ENCODE peak calls at places on chromosomes 13 and 19, in six cellular contexts. One of them, this sample, is unnamed.

GRCh38 chr13:49615844-49616687 is 12.2 kb upstream of the ARL11 start:
- DNase-seq in PC-9: no peak
- DNase-seq in CD8-positive, alpha-beta memory T cell: no peak
- DNase-seq in cardiac muscle cell: no peak
- DNase-seq in neural progenitor cell: no peak
- DNase-seq in A549: no peak
- DNase-seq in this sample: no peak

GRCh38 chr19:51783373-51783772 is 11.6 kb upstream of the FPR3 start:
- DNase-seq in A549: no peak
- DNase-seq in PC-9: no peak
- DNase-seq in CD8-positive, alpha-beta memory T cell: no peak
- DNase-seq in neural progenitor cell: no peak
- DNase-seq in cardiac muscle cell: no peak
- DNase-seq in this sample: no peak

GRCh38 chr13:106343831-106344230 is 191.6 kb downstream of the EFNB2 start:
- DNase-seq in PC-9: no peak
- DNase-seq in A549: no peak
- DNase-seq in CD8-positive, alpha-beta memory T cell: no peak
- DNase-seq in cardiac muscle cell: no peak
- DNase-seq in neural progenitor cell: no peak
- DNase-seq in this sample: no peak

GRCh38 chr19:51712461-51713081 is 11.2 kb downstream of the HAS1 start:
- DNase-seq in PC-9: peak; percentile 38
- DNase-seq in cardiac muscle cell: no peak
- DNase-seq in neural progenitor cell: peak; percentile 73
- DNase-seq in CD8-positive, alpha-beta memory T cell: no peak
- DNase-seq in A549: peak; percentile 59
- DNase-seq in this sample: peak; percentile 57

GRCh38 chr19:51341066-51341465 is 873 bp downstream of the VSIG10L start:
- DNase-seq in PC-9: no peak
- DNase-seq in CD8-positive, alpha-beta memory T cell: no peak
- DNase-seq in A549: no peak
- DNase-seq in cardiac muscle cell: no peak
- DNase-seq in neural progenitor cell: no peak
- DNase-seq in this sample: no peak

GRCh38 chr19:51076602-51077213 is 6.0 kb downstream of the KLK14 start:
- DNase-seq in A549: no peak
- DNase-seq in PC-9: no peak
- DNase-seq in cardiac muscle cell: no peak
- DNase-seq in CD8-positive, alpha-beta memory T cell: no peak
- DNase-seq in neural progenitor cell: no peak
- DNase-seq in this sample: no peak

GRCh38 chr13:75666646-75667351 is 30.7 kb downstream of the LMO7 start:
- DNase-seq in A549: no peak
- DNase-seq in neural progenitor cell: no peak
- DNase-seq in PC-9: no peak
- DNase-seq in cardiac muscle cell: no peak
- DNase-seq in CD8-positive, alpha-beta memory T cell: no peak
- DNase-seq in this sample: no peak

GRCh38 chr13:26051231-26052135 is at the start of gene SHISA2:
- DNase-seq in PC-9: no peak
- DNase-seq in neural progenitor cell: peak; percentile 93
- DNase-seq in A549: no peak
- DNase-seq in CD8-positive, alpha-beta memory T cell: no peak
- DNase-seq in cardiac muscle cell: peak; percentile 83
- DNase-seq in this sample: peak; percentile 43

GRCh38 chr19:53812335-53812734 is 11.8 kb downstream of the NLRP12 start:
- DNase-seq in A549: no peak
- DNase-seq in neural progenitor cell: peak; percentile 41
- DNase-seq in cardiac muscle cell: peak; percentile 19
- DNase-seq in PC-9: no peak
- DNase-seq in CD8-positive, alpha-beta memory T cell: no peak
- DNase-seq in this sample: peak; percentile 54

GRCh38 chr13:49443327-49443688 is 556 bp downstream of the CAB39L start:
- DNase-seq in neural progenitor cell: peak; percentile 48
- DNase-seq in cardiac muscle cell: peak; percentile 28
- DNase-seq in A549: no peak
- DNase-seq in CD8-positive, alpha-beta memory T cell: no peak
- DNase-seq in PC-9: no peak
- DNase-seq in this sample: no peak

GRCh38 chr13:40565282-40566148 is 100.9 kb downstream of the FOXO1 start:
- DNase-seq in cardiac muscle cell: no peak
- DNase-seq in A549: no peak
- DNase-seq in PC-9: no peak
- DNase-seq in CD8-positive, alpha-beta memory T cell: no peak
- DNase-seq in neural progenitor cell: no peak
- DNase-seq in this sample: no peak
- H3K4me1 ChIP-seq in cardiac muscle cell: peaks cover 18% of the 10 kb centered on the region
- H3K4me1 ChIP-seq in A549: no peaks in the 10 kb centered on the region
- H3K4me1 ChIP-seq in PC-9: no peaks in the 10 kb centered on the region
- H3K4me1 ChIP-seq in CD8-positive, alpha-beta memory T cell: peaks cover 68% of the 10 kb centered on the region
- H3K4me1 ChIP-seq in neural progenitor cell: peaks cover 3% of the 10 kb centered on the region
- H3K4me1 ChIP-seq in this sample: peaks cover 19% of the 10 kb centered on the region

GRCh38 chr19:18674616-18675015 is 8.9 kb upstream of the CRTC1 start:
- DNase-seq in PC-9: no peak
- DNase-seq in A549: no peak
- DNase-seq in cardiac muscle cell: no peak
- DNase-seq in CD8-positive, alpha-beta memory T cell: no peak
- DNase-seq in neural progenitor cell: no peak
- DNase-seq in this sample: no peak
- H3K4me1 ChIP-seq in PC-9: peaks cover 24% of the 10 kb centered on the region
- H3K4me1 ChIP-seq in A549: peaks cover 20% of the 10 kb centered on the region
- H3K4me1 ChIP-seq in cardiac muscle cell: no peaks in the 10 kb centered on the region
- H3K4me1 ChIP-seq in CD8-positive, alpha-beta memory T cell: no peaks in the 10 kb centered on the region
- H3K4me1 ChIP-seq in neural progenitor cell: peaks cover 15% of the 10 kb centered on the region
- H3K4me1 ChIP-seq in this sample: no peaks in the 10 kb centered on the region

GRCh38 chr19:18308948-18309325 is 13.9 kb downstream of the LSM4 start:
- DNase-seq in CD8-positive, alpha-beta memory T cell: no peak
- DNase-seq in PC-9: no peak
- DNase-seq in neural progenitor cell: no peak
- DNase-seq in cardiac muscle cell: no peak
- DNase-seq in A549: no peak
- DNase-seq in this sample: no peak

GRCh38 chr19:18310966-18311365 is 11.9 kb downstream of the LSM4 start:
- DNase-seq in neural progenitor cell: no peak
- DNase-seq in A549: no peak
- DNase-seq in cardiac muscle cell: no peak
- DNase-seq in PC-9: no peak
- DNase-seq in CD8-positive, alpha-beta memory T cell: no peak
- DNase-seq in this sample: no peak

GRCh38 chr19:18308051-18308947 is 14.6 kb downstream of the LSM4 start:
- DNase-seq in A549: no peak
- DNase-seq in PC-9: no peak
- DNase-seq in cardiac muscle cell: no peak
- DNase-seq in CD8-positive, alpha-beta memory T cell: no peak
- DNase-seq in neural progenitor cell: no peak
- DNase-seq in this sample: no peak

GRCh38 chr19:18310118-18310909 is 12.6 kb downstream of the LSM4 start:
- DNase-seq in CD8-positive, alpha-beta memory T cell: no peak
- DNase-seq in neural progenitor cell: no peak
- DNase-seq in cardiac muscle cell: no peak
- DNase-seq in A549: no peak
- DNase-seq in PC-9: no peak
- DNase-seq in this sample: no peak

DNA sequence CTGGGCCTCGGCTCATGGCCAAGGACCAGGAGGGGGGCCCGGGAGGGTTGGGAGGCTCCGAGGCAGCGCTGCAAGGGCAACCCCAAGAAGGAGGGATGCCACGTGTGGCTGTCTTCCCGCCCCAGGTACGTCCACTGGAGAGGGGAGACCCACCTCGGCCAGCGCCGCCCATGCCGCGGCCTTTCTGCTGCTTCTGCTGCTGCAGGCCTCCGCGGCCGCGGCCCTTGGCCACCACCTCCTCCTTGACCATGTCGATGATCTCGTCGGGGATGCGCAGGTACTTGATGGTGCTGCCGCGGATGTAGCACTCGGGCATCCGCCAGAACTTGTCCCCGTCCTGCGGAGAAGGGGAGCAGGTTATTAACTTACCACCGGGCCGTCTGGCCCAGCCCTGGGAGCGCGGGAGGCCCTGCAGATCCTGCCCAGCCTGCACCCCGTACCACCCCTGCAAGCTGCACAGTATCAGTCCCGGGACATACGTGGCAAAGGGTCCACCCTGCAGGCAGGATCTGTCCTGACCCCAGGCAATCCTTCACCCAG is 13.3 kb downstream of the LSM4 start:
- DNase-seq in neural progenitor cell: no peak
- DNase-seq in CD8-positive, alpha-beta memory T cell: no peak
- DNase-seq in PC-9: no peak
- DNase-seq in cardiac muscle cell: no peak
- DNase-seq in A549: no peak
- DNase-seq in this sample: no peak
- H3K4me1 ChIP-seq in neural progenitor cell: peaks cover 12% of the 10 kb centered on the region
- H3K4me1 ChIP-seq in CD8-positive, alpha-beta memory T cell: peaks cover 25% of the 10 kb centered on the region
- H3K4me1 ChIP-seq in PC-9: peaks cover 9% of the 10 kb centered on the region
- H3K4me1 ChIP-seq in cardiac muscle cell: peaks cover 16% of the 10 kb centered on the region
- H3K4me1 ChIP-seq in A549: peaks cover 19% of the 10 kb centered on the region
- H3K4me1 ChIP-seq in this sample: no peaks in the 10 kb centered on the region

GRCh38 chr19:40585241-40585640 is 8.6 kb downstream of the SHKBP1 start:
- DNase-seq in A549: no peak
- DNase-seq in CD8-positive, alpha-beta memory T cell: no peak
- DNase-seq in cardiac muscle cell: no peak
- DNase-seq in PC-9: no peak
- DNase-seq in neural progenitor cell: no peak
- DNase-seq in this sample: no peak
- H3K4me1 ChIP-seq in A549: peaks cover 47% of the 10 kb centered on the region
- H3K4me1 ChIP-seq in CD8-positive, alpha-beta memory T cell: no peaks in the 10 kb centered on the region
- H3K4me1 ChIP-seq in cardiac muscle cell: no peaks in the 10 kb centered on the region
- H3K4me1 ChIP-seq in PC-9: peaks cover 15% of the 10 kb centered on the region
- H3K4me1 ChIP-seq in neural progenitor cell: peaks cover 5% of the 10 kb centered on the region
- H3K4me1 ChIP-seq in this sample: no peaks in the 10 kb centered on the region

GRCh38 chr13:44540761-44541434 is 35.2 kb downstream of the TSC22D1 start:
- DNase-seq in A549: no peak
- DNase-seq in neural progenitor cell: no peak
- DNase-seq in PC-9: no peak
- DNase-seq in cardiac muscle cell: no peak
- DNase-seq in CD8-positive, alpha-beta memory T cell: no peak
- DNase-seq in this sample: no peak
- H3K4me1 ChIP-seq in A549: peaks cover 28% of the 10 kb centered on the region
- H3K4me1 ChIP-seq in neural progenitor cell: peaks cover 31% of the 10 kb centered on the region
- H3K4me1 ChIP-seq in PC-9: no peaks in the 10 kb centered on the region
- H3K4me1 ChIP-seq in cardiac muscle cell: peaks cover 4% of the 10 kb centered on the region
- H3K4me1 ChIP-seq in CD8-positive, alpha-beta memory T cell: no peaks in the 10 kb centered on the region
- H3K4me1 ChIP-seq in this sample: no peaks in the 10 kb centered on the region

GRCh38 chr19:31626941-31627340 is 277.7 kb upstream of the TSHZ3 start:
- DNase-seq in CD8-positive, alpha-beta memory T cell: no peak
- DNase-seq in cardiac muscle cell: no peak
- DNase-seq in A549: no peak
- DNase-seq in PC-9: no peak
- DNase-seq in neural progenitor cell: no peak
- DNase-seq in this sample: no peak

GRCh38 chr19:31625056-31625455 is 275.8 kb upstream of the TSHZ3 start:
- DNase-seq in CD8-positive, alpha-beta memory T cell: no peak
- DNase-seq in A549: no peak
- DNase-seq in PC-9: no peak
- DNase-seq in neural progenitor cell: no peak
- DNase-seq in cardiac muscle cell: no peak
- DNase-seq in this sample: no peak

GRCh38 chr19:31629936-31630335 is 280.7 kb upstream of the TSHZ3 start:
- DNase-seq in A549: no peak
- DNase-seq in CD8-positive, alpha-beta memory T cell: no peak
- DNase-seq in neural progenitor cell: no peak
- DNase-seq in cardiac muscle cell: no peak
- DNase-seq in PC-9: no peak
- DNase-seq in this sample: no peak

GRCh38 chr19:31625575-31625974 is 276.3 kb upstream of the TSHZ3 start:
- DNase-seq in PC-9: no peak
- DNase-seq in neural progenitor cell: no peak
- DNase-seq in A549: no peak
- DNase-seq in cardiac muscle cell: no peak
- DNase-seq in CD8-positive, alpha-beta memory T cell: no peak
- DNase-seq in this sample: no peak

DNA sequence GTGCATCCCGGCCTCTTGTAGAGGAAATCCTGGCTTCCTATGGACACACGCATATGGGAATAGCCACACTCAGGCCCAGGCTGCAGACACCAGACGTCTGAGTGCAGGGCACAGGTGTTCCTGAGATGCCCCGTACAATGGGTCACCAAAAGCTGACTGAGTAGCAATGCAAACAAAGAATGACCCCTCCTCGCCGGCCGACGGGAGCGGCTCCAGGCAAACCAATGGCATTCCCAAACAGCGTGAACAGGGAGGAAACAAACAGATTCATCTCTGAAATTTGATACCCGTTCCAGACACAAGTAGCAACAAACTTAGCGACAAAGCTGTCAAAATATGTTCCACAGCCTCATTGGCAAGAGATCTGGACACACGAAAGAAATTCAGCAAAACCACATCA is 278.6 kb upstream of the TSHZ3 start:
- DNase-seq in A549: no peak
- DNase-seq in CD8-positive, alpha-beta memory T cell: no peak
- DNase-seq in neural progenitor cell: peak; percentile 31
- DNase-seq in PC-9: no peak
- DNase-seq in cardiac muscle cell: no peak
- DNase-seq in this sample: no peak
- H3K4me1 ChIP-seq in A549: no peaks in the 10 kb centered on the region
- H3K4me1 ChIP-seq in CD8-positive, alpha-beta memory T cell: no peaks in the 10 kb centered on the region
- H3K4me1 ChIP-seq in neural progenitor cell: peaks cover 15% of the 10 kb centered on the region
- H3K4me1 ChIP-seq in PC-9: no peaks in the 10 kb centered on the region
- H3K4me1 ChIP-seq in cardiac muscle cell: no peaks in the 10 kb centered on the region
- H3K4me1 ChIP-seq in this sample: no peaks in the 10 kb centered on the region

This sample was measured in H1.